ENCODE peak calls at places on chromosomes 7 and 10, in ten cellular contexts. B is neural progenitor cell, N is foreskin fibroblast, U is endothelial cell, V is cardiac muscle cell, S is left ventricle myocardium inferior, P is fibroblast of mammary gland, O is spleen, D is AG04449, H is neural crest cell. W is an unnamed sample.

GRCh38 chr10:71357792-71358265 is 38.8 kb downstream of the SLC29A3 start:
- DNase-seq in D (no peak), P (peak), O (no peak), S (no peak), H (no peak), N (peak), B (no peak), U (no peak), V (peak), W (no peak)

GRCh38 chr10:111990734-111991133 is 192.8 kb downstream of the GPAM start:
- DNase-seq in P (peak), H (no peak), U (no peak), N (no peak), S (no peak), D (no peak), B (peak), V (no peak), O (no peak), W (no peak)

GRCh38 chr7:122588621-122589020 is 110.3 kb downstream of the RNF133 start:
- DNase-seq in S (no peak), V (no peak), H (no peak), D (no peak), O (no peak), B (no peak), U (no peak), P (peak), N (no peak), W (no peak)

GRCh38 chr7:36487756-36488336 is 98.2 kb downstream of the ANLN start:
- DNase-seq in D (no peak), P (peak), S (no peak), V (peak), N (peak), U (peak), O (no peak), B (peak), H (no peak), W (no peak)

GRCh38 chr10:10872035-10872673 is 145.5 kb upstream of the CELF2 start:
- DNase-seq in S (no peak), U (peak), H (no peak), D (peak), O (no peak), V (peak), P (peak), N (peak), B (no peak), W (no peak)

GRCh38 chr7:101094791-101095375 is 9.6 kb downstream of the TRIM56 start:
- DNase-seq in H (peak), N (peak), O (no peak), V (peak), D (no peak), U (peak), B (peak), P (peak), S (no peak), W (no peak)

GRCh38 chr10:26544932-26545331 is 106.8 kb downstream of the APBB1IP start:
- DNase-seq in D (no peak), S (no peak), U (no peak), H (no peak), O (no peak), P (peak), N (no peak), V (no peak), B (no peak), W (no peak)

GRCh38 chr7:121753965-121754364 is 119.0 kb upstream of the PTPRZ1 start:
- DNase-seq in U (no peak), N (no peak), D (no peak), S (no peak), P (no peak), V (no peak), O (no peak), B (no peak), H (no peak), W (no peak)

GRCh38 chr10:87844837-87845623 is 18.3 kb downstream of the KLLN start:
- DNase-seq in V (peak), P (peak), N (peak), H (no peak), U (no peak), S (no peak), O (no peak), D (no peak), B (no peak), W (no peak)

GRCh38 chr7:2521952-2522591 is 2.5 kb downstream of the LFNG start:
- DNase-seq in U (peak), N (no peak), H (no peak), O (peak), V (peak), B (peak), P (peak), D (no peak), S (peak), W (no peak)

GRCh38 chr10:112932658-112933057 is 17.4 kb upstream of the TCF7L2 start:
- DNase-seq in U (no peak), O (no peak), B (no peak), S (no peak), D (no peak), N (no peak), H (no peak), V (no peak), P (no peak), W (no peak)

GRCh38 chr7:135277161-135277560 is 43.5 kb downstream of the STRA8 start:
- DNase-seq in O (no peak), P (no peak), D (no peak), N (no peak), S (no peak), U (no peak), H (no peak), V (no peak), B (no peak), W (no peak)

GRCh38 chr7:108016841-108017775 is 14.1 kb upstream of the LAMB1 start:
- DNase-seq in S (no peak), H (no peak), N (peak), B (no peak), D (no peak), V (peak), O (no peak), P (peak), U (no peak), W (no peak)

GRCh38 chr10:131261890-131262289 is 49.6 kb downstream of the TCERG1L start:
- DNase-seq in H (no peak), U (no peak), D (no peak), V (no peak), S (no peak), O (peak), P (no peak), N (no peak), B (no peak), W (no peak)

GRCh38 chr7:36037121-36037662 is 115.9 kb upstream of the EEPD1 start:
- DNase-seq in U (peak), V (peak), D (no peak), N (no peak), H (peak), B (no peak), S (peak), O (no peak), P (peak), W (peak)

GRCh38 chr7:39228946-39229345 is 251.2 kb downstream of the POU6F2 start:
- DNase-seq in D (peak), O (no peak), H (no peak), N (peak), P (peak), V (no peak), U (no peak), S (no peak), B (peak), W (no peak)

GRCh38 chr7:108824840-108825540 is 255.3 kb downstream of the DNAJB9 start:
- DNase-seq in U (no peak), V (peak), H (no peak), N (peak), D (peak), S (no peak), B (no peak), O (no peak), P (peak), W (no peak)

GRCh38 chr10:117664288-117664687 is 121.7 kb downstream of the EMX2 start:
- DNase-seq in N (no peak), D (no peak), V (no peak), U (no peak), O (no peak), S (no peak), H (no peak), P (no peak), B (no peak), W (no peak)

GRCh38 chr7:14905764-14906163 is 3.2 kb upstream of the DGKB start:
- DNase-seq in B (no peak), U (no peak), H (no peak), N (no peak), O (no peak), S (no peak), D (no peak), V (no peak), P (no peak), W (no peak)

GRCh38 chr10:95242581-95243317 is 48.1 kb downstream of the PDLIM1 start:
- DNase-seq in V (peak), H (peak), U (peak), S (no peak), D (no peak), P (peak), O (peak), B (peak), N (peak), W (no peak)

GRCh38 chr7:46811529-46811928 is 770.4 kb downstream of the TNS3 start:
- DNase-seq in P (peak), O (no peak), B (no peak), S (peak), D (peak), V (peak), H (no peak), U (no peak), N (peak), W (no peak)

GRCh38 chr10:125060851-125061556 is 99.4 kb downstream of the CTBP2 start:
- DNase-seq in S (peak), U (peak), V (peak), O (peak), D (peak), N (peak), H (peak), B (peak), P (peak), W (peak)

GRCh38 chr7:136530831-136531230 is 337.6 kb upstream of the CHRM2 start:
- DNase-seq in D (no peak), H (no peak), O (no peak), N (no peak), U (no peak), B (no peak), P (no peak), V (no peak), S (no peak), W (no peak)

GRCh38 chr10:117175215-117175900 is 21.9 kb upstream of the KCNK18 start:
- DNase-seq in N (no peak), O (peak), U (peak), S (no peak), P (no peak), V (no peak), D (no peak), H (no peak), B (no peak), W (peak)

GRCh38 chr10:123997486-123998196 is 95.8 kb downstream of the CHST15 start:
- DNase-seq in S (no peak), D (peak), H (no peak), N (peak), V (peak), B (no peak), U (no peak), O (peak), P (peak), W (peak)

GRCh38 chr7:103988468-103989199 is 824 bp downstream of the RELN start:
- DNase-seq in S (no peak), N (no peak), B (peak), V (peak), U (peak), H (no peak), P (no peak), O (no peak), D (no peak), W (no peak)

GRCh38 chr7:106050743-106051110 is 61.4 kb downstream of the SYPL1 start:
- DNase-seq in U (no peak), B (no peak), O (no peak), P (peak), N (peak), H (no peak), V (peak), S (no peak), D (no peak), W (no peak)

GRCh38 chr10:121131426-121132277 is 280.5 kb downstream of the WDR11 start:
- DNase-seq in N (no peak), U (no peak), D (no peak), H (no peak), V (no peak), O (no peak), P (no peak), B (no peak), S (no peak), W (no peak)

GRCh38 chr10:130362308-130362761 is 226.1 kb downstream of the GLRX3 start:
- DNase-seq in S (peak), U (no peak), N (no peak), O (no peak), H (no peak), V (no peak), P (no peak), B (peak), D (no peak), W (peak)

GRCh38 chr7:47622946-47623640 is 41.2 kb upstream of the TNS3 start:
- DNase-seq in O (no peak), B (no peak), V (peak), U (no peak), D (peak), N (peak), P (peak), S (no peak), H (no peak), W (no peak)

GRCh38 chr10:114607358-114607998 is 50.6 kb downstream of the ABLIM1 start:
- DNase-seq in S (no peak), H (no peak), O (no peak), V (peak), P (peak), D (no peak), B (no peak), N (no peak), U (no peak), W (no peak)

GRCh38 chr7:42574693-42575084 is 337.2 kb downstream of the C7orf25 start:
- DNase-seq in B (peak), U (no peak), P (peak), H (no peak), S (no peak), D (no peak), O (no peak), V (peak), N (no peak), W (no peak)
- TF ChIP-seq CTCF in B (peak), U (no peak), P (peak), H (peak), S (peak), D (peak), O (no peak), V (peak), N (peak), W (no peak)

GRCh38 chr10:96831200-96831866 is 765 bp upstream of the LCOR start:
- DNase-seq in O (no peak), V (no peak), U (no peak), B (no peak), H (no peak), P (no peak), D (no peak), S (no peak), N (no peak), W (no peak)
- TF ChIP-seq CTCF in O (no peak), V (no peak), U (no peak), B (peak), H (no peak), P (no peak), D (no peak), S (no peak), N (no peak), W (no peak)

GRCh38 chr10:28679941-28680752 is 2.8 kb downstream of the BAMBI start:
- DNase-seq in P (no peak), O (no peak), D (no peak), H (no peak), U (peak), N (no peak), V (peak), B (peak), S (no peak), W (no peak)
- TF ChIP-seq CTCF in P (peak), O (no peak), D (no peak), H (peak), U (peak), N (no peak), V (peak), B (peak), S (peak), W (peak)

DNA sequence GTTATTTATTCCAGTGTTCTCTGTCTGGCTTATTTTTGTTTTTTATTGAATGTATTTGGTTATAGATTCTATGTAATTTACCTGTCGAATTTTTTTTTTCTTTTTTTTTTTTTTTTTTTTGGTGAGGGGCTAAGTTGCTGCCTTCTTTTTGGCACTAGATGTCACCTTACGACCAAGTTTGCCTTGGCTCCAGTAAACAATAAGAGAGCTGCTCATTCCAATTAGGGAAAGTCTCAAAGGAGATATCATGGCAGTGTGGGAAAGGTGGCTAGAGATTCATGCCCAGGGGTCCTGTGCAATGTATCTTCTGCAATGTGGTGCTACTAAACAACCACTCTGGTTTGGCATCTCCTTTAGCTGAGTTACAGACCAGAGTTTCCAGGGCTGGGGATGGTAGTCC is 84.0 kb downstream of the PTPN20 start:
- DNase-seq in P (no peak), V (peak), N (no peak), O (no peak), H (no peak), S (no peak), D (no peak), B (peak), U (no peak), W (no peak)
- TF ChIP-seq CTCF in P (no peak), V (no peak), N (no peak), O (no peak), H (peak), S (no peak), D (no peak), B (peak), U (no peak), W (no peak)

GRCh38 chr7:975702-976473 is 539 bp upstream of the COX19 start:
- DNase-seq in B (no peak), P (no peak), S (no peak), D (no peak), U (no peak), V (no peak), H (no peak), O (no peak), N (no peak), W (no peak)

GRCh38 chr7:976901-977325 is 1.6 kb upstream of the COX19 start:
- DNase-seq in B (no peak), V (no peak), S (no peak), O (no peak), D (no peak), N (no peak), H (no peak), U (no peak), P (no peak), W (no peak)

GRCh38 chr7:974172-974571 is 1.2 kb downstream of the COX19 start:
- DNase-seq in U (no peak), B (no peak), D (no peak), H (no peak), P (peak), O (no peak), V (peak), N (no peak), S (no peak), W (no peak)

GRCh38 chr7:973312-973711 is 2.0 kb downstream of the COX19 start:
- DNase-seq in O (no peak), S (no peak), N (no peak), D (no peak), H (no peak), P (no peak), U (no peak), V (no peak), B (no peak), W (no peak)

DNA sequence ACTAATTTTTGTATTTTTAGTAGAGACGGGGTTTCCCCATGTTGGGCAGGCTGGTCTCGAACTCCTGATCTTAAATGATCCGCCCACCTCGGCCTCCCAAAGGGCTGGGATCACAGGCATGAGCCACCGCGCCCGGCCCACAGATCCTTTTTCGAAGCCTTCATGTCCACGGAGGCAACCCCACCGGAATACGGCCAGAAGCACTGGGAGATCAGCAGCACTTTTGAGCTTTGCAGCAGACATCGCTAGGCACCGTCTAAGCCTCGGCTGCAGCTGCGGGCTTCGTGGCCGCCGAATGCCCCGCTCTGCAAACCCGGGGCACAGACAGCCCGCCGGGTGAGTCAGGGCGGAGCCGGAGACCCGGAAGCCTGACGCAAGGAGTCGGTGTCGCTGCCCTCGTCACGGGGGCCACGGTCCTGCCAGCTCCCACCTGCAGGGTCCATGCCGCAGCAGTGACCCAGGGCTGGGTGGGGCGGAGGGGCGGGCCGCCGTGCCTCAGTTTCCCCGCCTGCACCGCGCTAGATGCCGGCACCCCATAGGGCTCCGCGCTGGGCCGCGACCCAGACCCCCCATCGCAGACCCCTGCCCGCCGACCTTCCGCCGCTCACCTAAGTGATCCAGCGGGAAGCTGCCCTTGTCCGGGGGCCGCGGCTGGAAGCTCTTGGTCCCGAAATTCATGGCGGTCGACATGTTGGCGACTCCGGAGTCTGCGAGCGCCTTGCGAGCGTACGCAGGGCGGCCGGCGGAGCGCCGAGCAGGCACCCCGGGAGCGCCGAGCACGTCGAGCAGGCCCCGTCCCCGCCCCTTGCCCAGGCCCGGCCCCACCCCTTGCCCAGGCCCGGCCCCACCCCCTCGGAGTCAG is at the start of gene COX19:
- DNase-seq in V (peak), H (peak), N (peak), O (peak), U (peak), B (peak), P (peak), D (peak), S (peak), W (peak)
- TF ChIP-seq CTCF in V (no peak), H (no peak), N (no peak), O (no peak), U (no peak), B (no peak), P (no peak), D (no peak), S (no peak), W (no peak)

DNA sequence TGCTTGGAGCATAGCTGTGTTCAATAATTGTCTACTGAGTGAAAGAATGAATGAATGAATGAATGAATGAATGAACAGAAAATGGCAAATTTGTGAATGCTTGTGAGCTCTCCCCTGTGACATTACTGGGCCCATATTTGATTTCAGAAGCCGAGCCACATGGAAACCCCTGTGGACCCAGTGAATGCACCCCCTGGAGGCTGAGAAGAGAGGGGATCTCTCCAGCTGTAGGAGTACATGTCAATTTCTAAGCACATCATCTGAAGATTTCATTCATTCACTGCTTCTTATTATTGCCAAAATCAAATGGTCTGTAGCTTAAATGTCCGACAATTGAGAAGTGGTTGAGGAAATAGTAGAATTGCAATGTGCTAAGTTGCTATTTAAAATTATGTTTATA is 58.3 kb upstream of the DOCK1 start:
- DNase-seq in O (no peak), H (no peak), N (no peak), D (no peak), S (no peak), B (no peak), P (no peak), V (no peak), U (no peak), W (no peak)
- TF ChIP-seq CTCF in O (no peak), H (no peak), N (no peak), D (no peak), S (no peak), B (peak), P (no peak), V (no peak), U (no peak), W (no peak)